ENCODE peak calls at places on chromosomes 4 and X, in six cellular contexts. O is OCI-M1, I is AG09309, D is Right ventricle myocardium inferior, W is AG20443, F is ovary. Q is an unnamed sample.

GRCh38 chr4:79016878-79017277 is 77.6 kb upstream of the PAQR3 start:
- DNase-seq in O (no peak), I (no peak), D (no peak), W (no peak), F (no peak), Q (no peak)

GRCh38 chr4:7529368-7529923 is 94.7 kb upstream of the PSAPL1 start:
- DNase-seq in O (no peak), I (no peak), D (peak), W (no peak), F (no peak), Q (no peak)

GRCh38 chrX:96752776-96753175 is 68.1 kb downstream of the DIAPH2 start:
- DNase-seq in O (no peak), I (no peak), D (no peak), W (no peak), F (no peak), Q (no peak)

GRCh38 chrX:38860106-38861013 is 59.1 kb downstream of the MID1IP1 start:
- DNase-seq in O (no peak), I (no peak), D (no peak), W (no peak), F (no peak), Q (no peak)

GRCh38 chrX:124194209-124194608 is 138.3 kb upstream of the TEX13D start:
- DNase-seq in O (no peak), I (no peak), D (no peak), W (peak), F (no peak), Q (no peak)

GRCh38 chr4:184697956-184698355 is 35.9 kb downstream of the CENPU start:
- DNase-seq in O (no peak), I (no peak), D (no peak), W (no peak), F (no peak), Q (no peak)

GRCh38 chrX:74422576-74423288 is 1.4 kb downstream of the SLC16A2 start:
- DNase-seq in O (no peak), I (peak), D (peak), W (peak), F (peak), Q (peak)

GRCh38 chr4:6688879-6689505 is 4.7 kb upstream of the S100P start:
- DNase-seq in O (peak), I (peak), D (no peak), W (peak), F (peak), Q (peak)

GRCh38 chr4:158020734-158021346 is 152.0 kb downstream of the GASK1B start:
- DNase-seq in O (no peak), I (no peak), D (no peak), W (peak), F (no peak), Q (peak)

GRCh38 chr4:48902266-48902665 is 4.3 kb downstream of the OCIAD2 start:
- DNase-seq in O (no peak), I (no peak), D (no peak), W (no peak), F (no peak), Q (no peak)